ENCODE peak calls at places on chromosomes 4 and X, in five cellular contexts. One of them, this sample, is unnamed. For H3K9me3, the result is how much of the 10 kb centered on the place peaks cover.

GRCh38 chr4:105061136-105061696 is 85.5 kb upstream of the TET2 start:
- DNase-seq in hepatocyte: no peak
- DNase-seq in SK-N-SH: no peak
- DNase-seq in uterus: no peak
- DNase-seq in fibroblast of lung: no peak
- DNase-seq in this sample: peak

GRCh38 chr4:22474636-22475310 is 41.1 kb downstream of the ADGRA3 start:
- DNase-seq in hepatocyte: no peak
- DNase-seq in SK-N-SH: no peak
- DNase-seq in uterus: no peak
- DNase-seq in fibroblast of lung: peak
- DNase-seq in this sample: no peak

GRCh38 chr4:142607976-142608375 is 238.1 kb downstream of the INPP4B start:
- DNase-seq in hepatocyte: no peak
- DNase-seq in SK-N-SH: no peak
- DNase-seq in uterus: no peak
- DNase-seq in fibroblast of lung: no peak
- DNase-seq in this sample: no peak

GRCh38 chr4:134328741-134329140 is 127.2 kb upstream of the PABPC4L start:
- DNase-seq in hepatocyte: no peak
- DNase-seq in SK-N-SH: no peak
- DNase-seq in uterus: no peak
- DNase-seq in fibroblast of lung: no peak
- DNase-seq in this sample: no peak

GRCh38 chrX:16579517-16579916 is 70.4 kb upstream of the S100G start:
- DNase-seq in hepatocyte: no peak
- DNase-seq in SK-N-SH: no peak
- DNase-seq in uterus: no peak
- DNase-seq in fibroblast of lung: no peak
- DNase-seq in this sample: no peak

GRCh38 chrX:23513121-23513520 is 154.2 kb upstream of the PRDX4 start:
- DNase-seq in hepatocyte: no peak
- DNase-seq in SK-N-SH: no peak
- DNase-seq in uterus: no peak
- DNase-seq in fibroblast of lung: no peak
- DNase-seq in this sample: no peak

GRCh38 chrX:47446431-47446830 is 36.6 kb downstream of the ZNF41 start:
- DNase-seq in hepatocyte: no peak
- DNase-seq in SK-N-SH: no peak
- DNase-seq in uterus: no peak
- DNase-seq in fibroblast of lung: no peak
- DNase-seq in this sample: no peak

GRCh38 chr4:11073621-11074051 is 355.1 kb downstream of the HS3ST1 start:
- DNase-seq in hepatocyte: peak
- DNase-seq in SK-N-SH: no peak
- DNase-seq in uterus: no peak
- DNase-seq in fibroblast of lung: peak
- DNase-seq in this sample: no peak

GRCh38 chr4:9762823-9763475 is 18.5 kb upstream of the DRD5 start:
- DNase-seq in hepatocyte: peak
- DNase-seq in SK-N-SH: peak
- DNase-seq in uterus: peak
- DNase-seq in fibroblast of lung: peak
- DNase-seq in this sample: peak

GRCh38 chr4:18579222-18579621 is 557.7 kb upstream of the LCORL start:
- DNase-seq in hepatocyte: no peak
- DNase-seq in SK-N-SH: no peak
- DNase-seq in uterus: no peak
- DNase-seq in fibroblast of lung: no peak
- DNase-seq in this sample: no peak

GRCh38 chrX:9557508-9557907 is 92.7 kb downstream of the TBL1X start:
- DNase-seq in hepatocyte: no peak
- DNase-seq in SK-N-SH: no peak
- DNase-seq in uterus: no peak
- DNase-seq in fibroblast of lung: no peak
- DNase-seq in this sample: no peak

GRCh38 chr4:6727081-6727942 is 11.3 kb downstream of the BLOC1S4 start:
- DNase-seq in hepatocyte: peak
- DNase-seq in SK-N-SH: no peak
- DNase-seq in uterus: no peak
- DNase-seq in fibroblast of lung: no peak
- DNase-seq in this sample: peak

GRCh38 chrX:131987252-131987651 is 35.9 kb upstream of the STK26 start:
- DNase-seq in hepatocyte: no peak
- DNase-seq in SK-N-SH: no peak
- DNase-seq in uterus: no peak
- DNase-seq in fibroblast of lung: no peak
- DNase-seq in this sample: no peak

GRCh38 chrX:2689773-2690666 is 1.1 kb upstream of the CD99 start:
- DNase-seq in hepatocyte: peak
- DNase-seq in SK-N-SH: peak
- DNase-seq in uterus: no peak
- DNase-seq in fibroblast of lung: no peak
- DNase-seq in this sample: no peak

GRCh38 chrX:111445485-111445884 is 33.5 kb upstream of the DCX start:
- DNase-seq in hepatocyte: peak
- DNase-seq in SK-N-SH: peak
- DNase-seq in uterus: no peak
- DNase-seq in fibroblast of lung: peak
- DNase-seq in this sample: no peak

GRCh38 chr4:47154816-47155370 is 123.5 kb downstream of the GABRB1 start:
- DNase-seq in hepatocyte: no peak
- DNase-seq in SK-N-SH: no peak
- DNase-seq in uterus: no peak
- DNase-seq in fibroblast of lung: no peak
- DNase-seq in this sample: no peak

DNA sequence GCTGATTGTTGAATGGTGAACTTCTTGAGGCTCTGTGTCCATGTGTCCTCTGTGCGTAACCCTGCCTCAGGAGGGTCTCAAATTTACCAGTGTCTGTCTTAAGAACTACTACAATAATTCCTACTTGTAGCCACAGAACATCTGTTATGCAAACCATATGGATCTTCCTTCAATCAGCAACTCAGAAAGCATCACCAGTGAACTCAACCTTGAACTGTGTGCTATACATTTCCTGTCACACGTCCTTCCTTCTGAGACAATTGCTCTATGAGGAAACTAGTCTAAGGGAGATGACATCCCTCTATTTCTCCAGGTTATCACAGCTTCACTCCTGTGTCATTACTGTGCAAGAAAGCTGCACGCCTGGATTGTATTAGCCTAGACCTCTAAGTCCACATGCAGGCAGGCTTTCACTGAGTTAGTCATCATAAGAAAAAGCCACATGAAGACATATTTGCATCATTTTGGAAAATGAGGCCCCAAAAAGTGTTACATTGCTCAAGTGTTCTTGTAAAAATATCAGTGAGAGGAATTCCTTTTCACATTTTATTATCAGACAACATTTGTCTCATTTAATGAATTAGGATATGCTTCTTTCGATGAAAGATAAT is 157.8 kb downstream of the AFF2 start:
- DNase-seq in hepatocyte: no peak
- DNase-seq in SK-N-SH: no peak
- DNase-seq in uterus: no peak
- DNase-seq in fibroblast of lung: no peak
- DNase-seq in this sample: no peak
- H3K9me3 ChIP-seq in hepatocyte: under half
- H3K9me3 ChIP-seq in SK-N-SH: under half
- H3K9me3 ChIP-seq in uterus: under half
- H3K9me3 ChIP-seq in fibroblast of lung: under half
- H3K9me3 ChIP-seq in this sample: under half

GRCh38 chr4:79700356-79700755 is 292.3 kb upstream of the GK2 start:
- DNase-seq in hepatocyte: no peak
- DNase-seq in SK-N-SH: no peak
- DNase-seq in uterus: no peak
- DNase-seq in fibroblast of lung: no peak
- DNase-seq in this sample: no peak

GRCh38 chr4:79695848-79696247 is 287.8 kb upstream of the GK2 start:
- DNase-seq in hepatocyte: no peak
- DNase-seq in SK-N-SH: no peak
- DNase-seq in uterus: no peak
- DNase-seq in fibroblast of lung: no peak
- DNase-seq in this sample: no peak

DNA sequence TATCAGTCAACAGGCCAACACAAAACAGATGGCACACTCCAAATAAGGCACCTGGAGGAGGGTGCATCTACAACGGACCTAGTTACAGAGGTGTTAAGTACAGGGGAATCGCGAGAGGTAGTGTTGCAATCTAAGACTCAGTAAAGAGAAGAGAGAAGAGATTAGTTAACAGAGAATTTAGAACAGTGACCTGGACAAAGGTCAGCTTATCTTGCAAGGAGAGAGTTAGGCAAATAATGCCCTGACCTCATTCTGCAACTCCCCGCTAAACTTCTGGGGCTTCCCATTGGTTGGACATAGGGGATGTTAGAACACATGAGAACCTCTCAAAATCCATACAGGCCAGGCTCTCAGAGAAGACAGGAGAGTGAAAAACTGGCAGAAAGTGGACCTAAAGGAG is 289.4 kb upstream of the GK2 start:
- DNase-seq in hepatocyte: no peak
- DNase-seq in SK-N-SH: no peak
- DNase-seq in uterus: no peak
- DNase-seq in fibroblast of lung: no peak
- DNase-seq in this sample: no peak
- H3K4me3 ChIP-seq in hepatocyte: no peak
- H3K4me3 ChIP-seq in SK-N-SH: no peak
- H3K4me3 ChIP-seq in uterus: no peak
- H3K4me3 ChIP-seq in fibroblast of lung: no peak
- H3K4me3 ChIP-seq in this sample: no peak

GRCh38 chrX:55839480-55839879 is 121.9 kb downstream of the RRAGB start:
- DNase-seq in hepatocyte: peak
- DNase-seq in SK-N-SH: no peak
- DNase-seq in uterus: no peak
- DNase-seq in fibroblast of lung: no peak
- DNase-seq in this sample: no peak
- H3K9me3 ChIP-seq in hepatocyte: under half
- H3K9me3 ChIP-seq in SK-N-SH: under half
- H3K9me3 ChIP-seq in uterus: under half
- H3K9me3 ChIP-seq in fibroblast of lung: under half
- H3K9me3 ChIP-seq in this sample: under half

GRCh38 chr4:109722357-109722756 is 7.5 kb downstream of the PLA2G12A start:
- DNase-seq in hepatocyte: no peak
- DNase-seq in SK-N-SH: no peak
- DNase-seq in uterus: no peak
- DNase-seq in fibroblast of lung: no peak
- DNase-seq in this sample: no peak

GRCh38 chr4:109721033-109721432 is 8.8 kb downstream of the PLA2G12A start:
- DNase-seq in hepatocyte: no peak
- DNase-seq in SK-N-SH: no peak
- DNase-seq in uterus: no peak
- DNase-seq in fibroblast of lung: peak
- DNase-seq in this sample: peak

GRCh38 chr4:109719604-109720003 is 10.3 kb downstream of the PLA2G12A start:
- DNase-seq in hepatocyte: no peak
- DNase-seq in SK-N-SH: no peak
- DNase-seq in uterus: no peak
- DNase-seq in fibroblast of lung: no peak
- DNase-seq in this sample: no peak

GRCh38 chr4:109728385-109728784 is 1.5 kb downstream of the PLA2G12A start:
- DNase-seq in hepatocyte: no peak
- DNase-seq in SK-N-SH: no peak
- DNase-seq in uterus: no peak
- DNase-seq in fibroblast of lung: no peak
- DNase-seq in this sample: no peak

GRCh38 chr4:109723110-109723509 is 6.8 kb downstream of the PLA2G12A start:
- DNase-seq in hepatocyte: no peak
- DNase-seq in SK-N-SH: no peak
- DNase-seq in uterus: no peak
- DNase-seq in fibroblast of lung: no peak
- DNase-seq in this sample: no peak
- H3K4me3 ChIP-seq in hepatocyte: no peak
- H3K4me3 ChIP-seq in SK-N-SH: no peak
- H3K4me3 ChIP-seq in uterus: no peak
- H3K4me3 ChIP-seq in fibroblast of lung: no peak
- H3K4me3 ChIP-seq in this sample: no peak

DNA sequence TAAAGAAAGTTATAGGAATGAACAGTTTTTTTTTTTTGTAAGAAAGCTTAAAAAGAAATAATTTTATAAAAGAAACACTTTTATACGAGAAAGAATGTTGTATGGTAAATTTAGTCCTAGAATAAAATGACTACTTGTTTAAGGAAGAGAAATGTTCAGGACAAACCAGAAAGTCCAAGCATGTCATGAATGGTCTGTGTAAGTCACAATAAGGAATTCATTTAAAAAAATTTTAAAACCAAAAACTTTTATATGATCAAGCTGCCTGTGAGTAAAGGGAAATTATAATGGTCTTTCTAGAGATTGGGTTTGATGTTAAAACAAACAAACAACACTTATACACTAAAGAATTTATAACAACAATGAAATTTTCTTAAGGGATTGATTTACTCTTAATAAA is 858.9 kb upstream of the PCDH7 start:
- DNase-seq in hepatocyte: no peak
- DNase-seq in SK-N-SH: no peak
- DNase-seq in uterus: no peak
- DNase-seq in fibroblast of lung: peak
- DNase-seq in this sample: no peak
- H3K9me3 ChIP-seq in hepatocyte: under half
- H3K9me3 ChIP-seq in SK-N-SH: under half
- H3K9me3 ChIP-seq in uterus: under half
- H3K9me3 ChIP-seq in fibroblast of lung: under half
- H3K9me3 ChIP-seq in this sample: under half

GRCh38 chr4:87235020-87235671 is 14.7 kb upstream of the KLHL8 start:
- DNase-seq in hepatocyte: no peak
- DNase-seq in SK-N-SH: no peak
- DNase-seq in uterus: no peak
- DNase-seq in fibroblast of lung: peak
- DNase-seq in this sample: peak
- H3K4me3 ChIP-seq in hepatocyte: no peak
- H3K4me3 ChIP-seq in SK-N-SH: peak
- H3K4me3 ChIP-seq in uterus: peak
- H3K4me3 ChIP-seq in fibroblast of lung: peak
- H3K4me3 ChIP-seq in this sample: peak

This sample was measured in SJSA1.